ENCODE peak calls at places on chromosome 16, in nine cellular contexts. I is SHP77, H is cardiac muscle cell, P is posterior vena cava, W is mucosa of descending colon, E is ACHN, O is HFF-Myc, Y is progenitor cell of endocrine pancreas, Z is amygdala. V is an unnamed sample.

GRCh38 chr16:46962629-46963028 is 10.8 kb downstream of the DNAJA2 start:
- DNase-seq in I (no peak), H (no peak), P (no peak), W (no peak), E (no peak), O (no peak), Y (no peak), Z (no peak), V (no peak)

GRCh38 chr16:69448470-69449193 is 24.2 kb downstream of the CYB5B start:
- DNase-seq in I (no peak), H (peak), P (no peak), W (no peak), E (no peak), O (peak), Y (no peak), Z (no peak), V (no peak)

GRCh38 chr16:65421596-65421995 is 299.7 kb upstream of the CDH11 start:
- DNase-seq in I (no peak), H (no peak), P (no peak), W (no peak), E (no peak), O (no peak), Y (no peak), Z (no peak), V (no peak)

GRCh38 chr16:80084614-80085013 is 456.2 kb upstream of the DYNLRB2 start:
- DNase-seq in I (no peak), H (peak), P (no peak), W (no peak), E (peak), O (no peak), Y (no peak), Z (peak), V (peak)

GRCh38 chr16:7646831-7647230 is 314.2 kb downstream of the RBFOX1 start:
- DNase-seq in I (no peak), H (no peak), P (no peak), W (no peak), E (no peak), O (no peak), Y (no peak), Z (no peak), V (no peak)

GRCh38 chr16:10610499-10611184 is 30.2 kb upstream of the EMP2 start:
- DNase-seq in I (no peak), H (no peak), P (no peak), W (no peak), E (no peak), O (no peak), Y (no peak), Z (no peak), V (no peak)

GRCh38 chr16:23232806-23233205 is 50.3 kb downstream of the SCNN1G start:
- DNase-seq in I (no peak), H (no peak), P (no peak), W (no peak), E (no peak), O (no peak), Y (no peak), Z (no peak), V (no peak)

GRCh38 chr16:78729687-78730086 is 630.2 kb downstream of the WWOX start:
- DNase-seq in I (no peak), H (no peak), P (no peak), W (no peak), E (no peak), O (no peak), Y (no peak), Z (no peak), V (no peak)

GRCh38 chr16:19291459-19291858 is 5.9 kb downstream of the CLEC19A start:
- DNase-seq in I (no peak), H (peak), P (no peak), W (no peak), E (peak), O (no peak), Y (no peak), Z (no peak), V (peak)

GRCh38 chr16:72865835-72866234 is 182.1 kb downstream of the ZFHX3 start:
- DNase-seq in I (no peak), H (no peak), P (no peak), W (no peak), E (no peak), O (no peak), Y (no peak), Z (no peak), V (no peak)

GRCh38 chr16:69073181-69073669 is 32.2 kb upstream of the HAS3 start:
- DNase-seq in I (no peak), H (peak), P (no peak), W (no peak), E (peak), O (peak), Y (no peak), Z (no peak), V (no peak)

GRCh38 chr16:72210571-72210970 is 38.6 kb upstream of the PMFBP1 start:
- DNase-seq in I (no peak), H (no peak), P (no peak), W (no peak), E (no peak), O (no peak), Y (no peak), Z (no peak), V (no peak)

GRCh38 chr16:67423634-67424575 is 7.0 kb upstream of the HSD11B2 start:
- DNase-seq in I (no peak), H (no peak), P (no peak), W (no peak), E (no peak), O (no peak), Y (no peak), Z (no peak), V (no peak)

GRCh38 chr16:84940670-84941551 is 70.4 kb downstream of the ZDHHC7 start:
- DNase-seq in I (no peak), H (peak), P (no peak), W (no peak), E (no peak), O (no peak), Y (no peak), Z (no peak), V (no peak)

GRCh38 chr16:29315916-29316517 is 90.5 kb downstream of the NPIPB11 start:
- DNase-seq in I (no peak), H (no peak), P (no peak), W (no peak), E (no peak), O (no peak), Y (no peak), Z (no peak), V (no peak)

GRCh38 chr16:29816694-29817441 is 916 bp downstream of the PAGR1 start:
- DNase-seq in I (peak), H (peak), P (no peak), W (peak), E (peak), O (no peak), Y (no peak), Z (peak), V (peak)

GRCh38 chr16:24853830-24854229 is 8.1 kb downstream of the SLC5A11 start:
- DNase-seq in I (no peak), H (peak), P (peak), W (no peak), E (peak), O (no peak), Y (no peak), Z (peak), V (no peak)

GRCh38 chr16:21083729-21084268 is 66.8 kb downstream of the DNAH3 start:
- DNase-seq in I (peak), H (peak), P (peak), W (no peak), E (peak), O (no peak), Y (peak), Z (peak), V (peak)

GRCh38 chr16:30567160-30567990 is 4.1 kb downstream of the ZNF688 start:
- DNase-seq in I (no peak), H (no peak), P (no peak), W (peak), E (no peak), O (no peak), Y (no peak), Z (no peak), V (no peak)

GRCh38 chr16:86680661-86681439 is 102.5 kb downstream of the FOXL1 start:
- DNase-seq in I (no peak), H (peak), P (peak), W (no peak), E (no peak), O (no peak), Y (no peak), Z (no peak), V (no peak)

GRCh38 chr16:57299009-57299718 is 14.7 kb upstream of the PLLP start:
- DNase-seq in I (no peak), H (no peak), P (peak), W (no peak), E (peak), O (no peak), Y (no peak), Z (no peak), V (peak)

GRCh38 chr16:30395992-30396560 is 856 bp downstream of the ZNF48 start:
- DNase-seq in I (no peak), H (peak), P (no peak), W (no peak), E (no peak), O (no peak), Y (no peak), Z (no peak), V (no peak)

GRCh38 chr16:82641336-82641984 is 14.7 kb downstream of the CDH13 start:
- DNase-seq in I (no peak), H (peak), P (no peak), W (no peak), E (peak), O (no peak), Y (no peak), Z (no peak), V (no peak)

V was measured in neural crest cell.